ENCODE peak calls at places on chromosomes 13 and 19, in nine cellular contexts. H is pancreas; J is CD4-positive, CD25-positive, alpha-beta regulatory T cell; S is RWPE2; W is naive thymus-derived CD4-positive, alpha-beta T cell; E is upper lobe of left lung; U is DND-41; K is left lung; P is PC-3. Z is an unnamed sample.

GRCh38 chr13:108154421-108154858 is 60.9 kb downstream of the LIG4 start:
- ATAC-seq in H (peak), J (no peak), S (no peak), W (no peak), E (peak), U (no peak), K (peak), P (peak), Z (no peak)

GRCh38 chr19:58181902-58182576 is 822 bp upstream of the ZNF274 start:
- ATAC-seq in H (no peak), J (no peak), S (no peak), W (no peak), E (no peak), U (peak), K (no peak), P (no peak), Z (no peak)

GRCh38 chr13:48400090-48400694 is 12.7 kb downstream of the LPAR6 start:
- ATAC-seq in H (no peak), J (no peak), S (peak), W (no peak), E (no peak), U (no peak), K (peak), P (peak), Z (no peak)

GRCh38 chr13:66714795-66715194 is 515.3 kb downstream of the PCDH9 start:
- ATAC-seq in H (no peak), J (no peak), S (no peak), W (no peak), E (no peak), U (no peak), K (no peak), P (no peak), Z (no peak)

GRCh38 chr13:108226184-108226583 is 8.0 kb downstream of the ABHD13 start:
- ATAC-seq in H (peak), J (peak), S (peak), W (peak), E (no peak), U (no peak), K (no peak), P (no peak), Z (no peak)

GRCh38 chr13:46698015-46698414 is 98.9 kb downstream of the ESD start:
- ATAC-seq in H (peak), J (no peak), S (no peak), W (no peak), E (no peak), U (no peak), K (no peak), P (no peak), Z (peak)

GRCh38 chr13:44117351-44117750 is 237.6 kb downstream of the LACC1 start:
- ATAC-seq in H (peak), J (no peak), S (no peak), W (peak), E (no peak), U (peak), K (peak), P (no peak), Z (no peak)

GRCh38 chr19:44579663-44580365 is 33.5 kb upstream of the IGSF23 start:
- ATAC-seq in H (no peak), J (no peak), S (no peak), W (no peak), E (no peak), U (no peak), K (no peak), P (no peak), Z (no peak)

GRCh38 chr13:79432086-79432485 is 26.0 kb upstream of the RBM26 start:
- ATAC-seq in H (no peak), J (no peak), S (no peak), W (no peak), E (peak), U (no peak), K (no peak), P (no peak), Z (no peak)

GRCh38 chr13:80955487-80955886 is 614.6 kb upstream of the SPRY2 start:
- ATAC-seq in H (no peak), J (no peak), S (no peak), W (no peak), E (no peak), U (no peak), K (no peak), P (peak), Z (no peak)

GRCh38 chr13:113991191-113991669 is 17.4 kb upstream of the C13orf46 start:
- ATAC-seq in H (no peak), J (no peak), S (no peak), W (no peak), E (no peak), U (no peak), K (peak), P (no peak), Z (no peak)

GRCh38 chr13:30061217-30061616 is 210.8 kb upstream of the UBL3 start:
- ATAC-seq in H (no peak), J (no peak), S (no peak), W (no peak), E (no peak), U (no peak), K (no peak), P (no peak), Z (no peak)

GRCh38 chr13:24997367-24997967 is 98.5 kb upstream of the PABPC3 start:
- ATAC-seq in H (no peak), J (no peak), S (no peak), W (no peak), E (no peak), U (no peak), K (peak), P (no peak), Z (no peak)

GRCh38 chr19:47761566-47761965 is 16.2 kb downstream of the NOP53 start:
- ATAC-seq in H (no peak), J (no peak), S (no peak), W (no peak), E (no peak), U (no peak), K (no peak), P (no peak), Z (no peak)

GRCh38 chr19:39607561-39607960 is 5.2 kb downstream of the LGALS13 start:
- ATAC-seq in H (no peak), J (no peak), S (no peak), W (no peak), E (no peak), U (no peak), K (no peak), P (no peak), Z (no peak)

GRCh38 chr13:21328201-21328600 is 130.9 kb downstream of the ZDHHC20 start:
- ATAC-seq in H (no peak), J (no peak), S (no peak), W (no peak), E (no peak), U (no peak), K (no peak), P (no peak), Z (no peak)

GRCh38 chr13:41652735-41653361 is 195.5 kb downstream of the RGCC start:
- ATAC-seq in H (peak), J (peak), S (no peak), W (peak), E (no peak), U (no peak), K (peak), P (no peak), Z (peak)

GRCh38 chr13:71864094-71864980 is 2.7 kb downstream of the DACH1 start:
- ATAC-seq in H (peak), J (no peak), S (no peak), W (peak), E (peak), U (no peak), K (peak), P (peak), Z (peak)

GRCh38 chr13:61286148-61286745 is 129.4 kb downstream of the PCDH20 start:
- ATAC-seq in H (no peak), J (no peak), S (peak), W (no peak), E (no peak), U (peak), K (peak), P (peak), Z (no peak)

GRCh38 chr13:97200081-97200942 is 21.8 kb upstream of the MBNL2 start:
- ATAC-seq in H (no peak), J (no peak), S (no peak), W (no peak), E (peak), U (no peak), K (no peak), P (no peak), Z (no peak)

GRCh38 chr19:27920774-27921173 is 1292.2 kb downstream of the UQCRFS1 start:
- ATAC-seq in H (no peak), J (no peak), S (no peak), W (no peak), E (no peak), U (no peak), K (no peak), P (no peak), Z (no peak)

GRCh38 chr13:96090240-96091101 is 564 bp downstream of the HS6ST3 start:
- ATAC-seq in H (peak), J (no peak), S (peak), W (no peak), E (no peak), U (no peak), K (peak), P (peak), Z (peak)

GRCh38 chr13:85509512-85509911 is 289.7 kb downstream of the SLITRK6 start:
- ATAC-seq in H (peak), J (no peak), S (peak), W (no peak), E (no peak), U (no peak), K (peak), P (peak), Z (no peak)

GRCh38 chr13:114068723-114069322 is 63.6 kb downstream of the RASA3 start:
- ATAC-seq in H (no peak), J (no peak), S (no peak), W (no peak), E (no peak), U (no peak), K (no peak), P (no peak), Z (no peak)

GRCh38 chr19:55648657-55649578 is 906 bp downstream of the CCDC106 start:
- ATAC-seq in H (no peak), J (no peak), S (no peak), W (no peak), E (no peak), U (no peak), K (no peak), P (no peak), Z (no peak)

GRCh38 chr13:36673838-36674326 is at the start of gene SERTM1:
- ATAC-seq in H (peak), J (no peak), S (peak), W (peak), E (peak), U (no peak), K (peak), P (no peak), Z (peak)

GRCh38 chr19:36151144-36152051 is 849 bp downstream of the COX7A1 start:
- ATAC-seq in H (peak), J (no peak), S (no peak), W (no peak), E (peak), U (no peak), K (peak), P (no peak), Z (peak)

GRCh38 chr19:31349160-31349881 is at the start of gene TSHZ3:
- ATAC-seq in H (peak), J (peak), S (peak), W (peak), E (peak), U (peak), K (peak), P (peak), Z (peak)

GRCh38 chr13:76820759-76821158 is 65.4 kb downstream of the KCTD12 start:
- ATAC-seq in H (peak), J (no peak), S (no peak), W (no peak), E (no peak), U (no peak), K (peak), P (no peak), Z (peak)

GRCh38 chr19:39795001-39795400 is 16.3 kb downstream of the LEUTX start:
- ATAC-seq in H (no peak), J (no peak), S (no peak), W (no peak), E (no peak), U (no peak), K (no peak), P (no peak), Z (no peak)

GRCh38 chr13:51557875-51558604 is 26.2 kb upstream of the WDFY2 start:
- ATAC-seq in H (peak), J (no peak), S (peak), W (peak), E (peak), U (no peak), K (peak), P (peak), Z (peak)

GRCh38 chr19:39677931-39678889 is 22.5 kb downstream of the LGALS16 start:
- ATAC-seq in H (peak), J (no peak), S (peak), W (no peak), E (peak), U (no peak), K (peak), P (peak), Z (no peak)

GRCh38 chr13:109400625-109401257 is 385.6 kb downstream of the IRS2 start:
- ATAC-seq in H (no peak), J (no peak), S (no peak), W (no peak), E (no peak), U (no peak), K (no peak), P (no peak), Z (no peak)

GRCh38 chr13:79992111-79992510 is 348.8 kb downstream of the SPRY2 start:
- ATAC-seq in H (no peak), J (no peak), S (no peak), W (no peak), E (no peak), U (no peak), K (no peak), P (no peak), Z (no peak)

GRCh38 chr19:52945652-52946321 is 16.9 kb downstream of the ZNF816 start:
- ATAC-seq in H (no peak), J (no peak), S (no peak), W (no peak), E (no peak), U (no peak), K (no peak), P (peak), Z (no peak)

DNA sequence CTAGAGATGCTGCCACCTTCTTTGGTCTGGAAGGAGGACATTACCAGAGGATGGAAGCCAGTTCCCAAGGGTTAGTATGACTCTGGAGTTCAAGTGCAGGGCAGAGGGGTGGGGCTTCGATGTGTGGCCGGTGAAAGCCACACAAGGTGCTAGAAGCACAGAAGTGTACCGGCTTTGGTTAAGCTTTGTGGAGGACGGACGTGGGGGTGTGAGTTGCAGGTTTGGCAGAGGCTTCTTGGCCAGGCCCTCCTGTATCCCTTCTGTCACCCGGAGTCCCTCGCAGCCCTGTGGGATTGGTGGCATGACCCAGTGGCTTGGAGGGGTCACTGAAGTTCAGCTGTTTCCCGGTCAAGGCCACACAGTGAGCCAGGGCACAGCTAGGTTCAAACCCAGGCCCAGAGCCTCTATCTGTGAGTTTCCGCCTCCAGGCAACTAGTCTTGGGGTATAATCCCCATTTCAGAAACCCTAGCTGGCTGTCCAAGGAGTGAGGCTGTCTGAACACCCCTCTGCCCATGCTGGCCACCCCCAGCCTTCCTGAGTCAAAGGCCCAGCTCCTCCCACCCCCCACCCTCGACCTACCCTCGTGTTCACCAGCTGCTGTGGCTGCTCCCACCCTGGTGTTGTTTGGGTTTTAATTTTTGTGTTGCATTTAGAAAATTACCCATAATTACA is 4.6 kb upstream of the SSBP4 start:
- ATAC-seq in H (no peak), J (no peak), S (no peak), W (no peak), E (no peak), U (no peak), K (no peak), P (no peak), Z (no peak)
- H3K27ac ChIP-seq in H (no peak), J (no peak), S (no peak), W (no peak), E (peak), U (peak), K (peak), P (no peak), Z (peak)

GRCh38 chr19:23318143-23318542 is 67.9 kb upstream of the ZNF724 start:
- ATAC-seq in H (no peak), J (no peak), S (peak), W (no peak), E (no peak), U (no peak), K (no peak), P (peak), Z (no peak)

GRCh38 chr19:23313196-23313595 is 63.0 kb upstream of the ZNF724 start:
- ATAC-seq in H (no peak), J (no peak), S (no peak), W (no peak), E (no peak), U (no peak), K (no peak), P (no peak), Z (no peak)

GRCh38 chr19:23311551-23311950 is 61.4 kb upstream of the ZNF724 start:
- ATAC-seq in H (no peak), J (no peak), S (no peak), W (no peak), E (no peak), U (no peak), K (no peak), P (peak), Z (no peak)

GRCh38 chr19:23312515-23312914 is 62.3 kb upstream of the ZNF724 start:
- ATAC-seq in H (no peak), J (no peak), S (peak), W (no peak), E (no peak), U (no peak), K (no peak), P (peak), Z (no peak)

GRCh38 chr19:23314505-23315241 is 64.5 kb upstream of the ZNF724 start:
- ATAC-seq in H (no peak), J (no peak), S (no peak), W (no peak), E (no peak), U (no peak), K (no peak), P (no peak), Z (no peak)
- H3K27ac ChIP-seq in H (no peak), J (no peak), S (no peak), W (no peak), E (no peak), U (no peak), K (no peak), P (no peak), Z (no peak)

GRCh38 chr19:4089400-4089908 is 22.8 kb upstream of the ZBTB7A start:
- ATAC-seq in H (peak), J (peak), S (no peak), W (peak), E (peak), U (peak), K (peak), P (no peak), Z (peak)

GRCh38 chr19:4088065-4088679 is 21.5 kb upstream of the ZBTB7A start:
- ATAC-seq in H (no peak), J (no peak), S (no peak), W (no peak), E (no peak), U (no peak), K (no peak), P (no peak), Z (no peak)

GRCh38 chr19:4088975-4089374 is 22.3 kb upstream of the ZBTB7A start:
- ATAC-seq in H (peak), J (peak), S (no peak), W (peak), E (peak), U (peak), K (peak), P (no peak), Z (peak)

GRCh38 chr19:4090351-4091220 is 23.9 kb upstream of the ZBTB7A start:
- ATAC-seq in H (no peak), J (no peak), S (no peak), W (no peak), E (peak), U (no peak), K (peak), P (no peak), Z (no peak)

DNA sequence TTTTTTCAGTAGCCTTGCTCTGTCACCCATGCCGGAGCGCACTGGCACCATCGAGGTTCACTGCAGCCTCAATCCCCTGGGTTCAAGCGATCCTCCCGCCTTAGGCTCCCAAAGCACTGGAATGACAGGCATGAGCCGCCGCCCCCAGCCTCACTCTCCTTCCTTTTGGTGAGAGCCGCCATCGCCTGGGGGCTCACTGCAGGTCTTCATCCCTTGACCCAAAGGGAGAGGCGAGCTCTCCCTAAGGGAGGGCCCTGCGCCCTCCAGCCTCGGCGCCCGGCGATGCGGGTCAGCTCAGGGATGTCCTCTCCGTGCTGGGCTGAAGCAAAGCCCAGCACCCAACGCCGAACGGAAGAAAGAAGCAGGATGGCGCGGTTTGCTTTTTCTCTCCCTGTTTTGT is 23.2 kb upstream of the ZBTB7A start:
- ATAC-seq in H (no peak), J (no peak), S (no peak), W (no peak), E (no peak), U (no peak), K (no peak), P (no peak), Z (no peak)
- H3K27ac ChIP-seq in H (no peak), J (peak), S (no peak), W (peak), E (no peak), U (peak), K (peak), P (no peak), Z (no peak)

GRCh38 chr19:21568816-21569496 is 63.6 kb downstream of the ZNF429 start:
- ATAC-seq in H (peak), J (peak), S (no peak), W (peak), E (peak), U (peak), K (peak), P (no peak), Z (peak)
- H3K27ac ChIP-seq in H (no peak), J (peak), S (no peak), W (peak), E (peak), U (peak), K (peak), P (no peak), Z (no peak)

GRCh38 chr13:28623782-28624706 is 34.9 kb upstream of the POMP start:
- ATAC-seq in H (no peak), J (no peak), S (no peak), W (no peak), E (no peak), U (no peak), K (no peak), P (no peak), Z (no peak)

GRCh38 chr13:28618595-28618994 is 40.3 kb upstream of the POMP start:
- ATAC-seq in H (no peak), J (no peak), S (no peak), W (no peak), E (no peak), U (no peak), K (no peak), P (no peak), Z (no peak)

GRCh38 chr13:28622286-28622685 is 36.6 kb upstream of the POMP start:
- ATAC-seq in H (peak), J (no peak), S (no peak), W (peak), E (peak), U (no peak), K (peak), P (no peak), Z (peak)

GRCh38 chr13:28621439-28621838 is 37.5 kb upstream of the POMP start:
- ATAC-seq in H (peak), J (no peak), S (no peak), W (no peak), E (no peak), U (no peak), K (no peak), P (no peak), Z (no peak)

GRCh38 chr13:28620011-28620830 is 38.7 kb upstream of the POMP start:
- ATAC-seq in H (no peak), J (no peak), S (no peak), W (no peak), E (no peak), U (no peak), K (no peak), P (no peak), Z (no peak)
- H3K27ac ChIP-seq in H (no peak), J (no peak), S (no peak), W (no peak), E (no peak), U (no peak), K (no peak), P (no peak), Z (no peak)

DNA sequence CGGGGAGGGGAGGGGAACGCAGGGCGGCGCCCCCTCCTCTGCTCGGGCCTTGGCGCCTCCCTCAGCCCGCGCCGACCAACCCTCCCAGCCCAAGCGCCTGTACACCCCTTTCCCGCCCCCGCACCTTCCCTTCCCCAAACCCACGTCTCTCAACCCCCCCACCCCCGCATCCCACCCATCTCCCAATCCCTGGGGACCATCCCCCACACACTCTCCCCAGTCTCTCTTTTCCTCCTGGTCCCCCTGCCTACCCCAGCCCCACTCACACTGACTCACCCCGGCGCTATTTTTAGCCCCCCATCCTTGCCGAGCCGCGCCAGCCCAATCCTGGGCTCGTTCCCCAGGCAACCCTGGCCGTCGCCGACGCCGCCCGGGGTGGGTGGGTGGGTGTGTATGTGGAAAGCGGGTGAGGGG is 11.7 kb downstream of the CIC start:
- ATAC-seq in H (peak), J (no peak), S (no peak), W (no peak), E (no peak), U (peak), K (peak), P (no peak), Z (peak)
- H3K27ac ChIP-seq in H (peak), J (peak), S (peak), W (peak), E (peak), U (peak), K (peak), P (no peak), Z (peak)

Z was measured in gastroesophageal sphincter.